ENCODE peak calls at places on chromosome 11, in five cellular contexts. M is adrenal gland, I is Peyer's patch, P is nephron progenitor cell, T is heart left ventricle. J is an unnamed sample.

GRCh38 chr11:10329935-10330334 is 25.1 kb downstream of the ADM start:
- DNase-seq in T (no peak), M (no peak), P (no peak), I (no peak), J (no peak)

GRCh38 chr11:110337570-110338193 is 41.3 kb upstream of the RDX start:
- DNase-seq in I (no peak), T (no peak), P (no peak), M (peak), J (no peak)

GRCh38 chr11:117026593-117027330 is 71.5 kb downstream of the SIK3 start:
- DNase-seq in I (no peak), M (no peak), P (no peak), T (no peak), J (no peak)

GRCh38 chr11:17013548-17014320 is 480 bp downstream of the PLEKHA7 start:
- DNase-seq in M (no peak), I (no peak), T (no peak), P (peak), J (peak)

GRCh38 chr11:1636291-1636950 is 6.8 kb downstream of the KRTAP5-5 start:
- DNase-seq in M (no peak), P (no peak), I (no peak), T (no peak), J (no peak)

GRCh38 chr11:75174781-75175370 is 24.0 kb downstream of the SLCO2B1 start:
- DNase-seq in T (no peak), M (peak), I (peak), P (peak), J (no peak)

GRCh38 chr11:75325713-75326438 is 25.6 kb downstream of the ARRB1 start:
- DNase-seq in I (no peak), M (peak), T (no peak), P (no peak), J (no peak)

GRCh38 chr11:104588975-104589374 is 309.3 kb downstream of the CASP12 start:
- DNase-seq in I (no peak), P (no peak), T (no peak), M (no peak), J (no peak)

GRCh38 chr11:64409707-64410395 is 50.9 kb downstream of the RPS6KA4 start:
- DNase-seq in P (peak), T (no peak), I (no peak), M (no peak), J (peak)

GRCh38 chr11:606245-606644 is 9.5 kb downstream of the IRF7 start:
- DNase-seq in I (no peak), T (peak), P (no peak), M (peak), J (no peak)

GRCh38 chr11:35346472-35347136 is 72.8 kb downstream of the SLC1A2 start:
- DNase-seq in P (no peak), I (no peak), M (no peak), T (no peak), J (no peak)

GRCh38 chr11:117583063-117583801 is 213.8 kb downstream of the DSCAML1 start:
- DNase-seq in I (no peak), T (no peak), M (no peak), P (peak), J (no peak)

GRCh38 chr11:19727246-19727645 is 14.6 kb downstream of the NAV2 start:
- DNase-seq in T (no peak), I (no peak), M (no peak), P (no peak), J (no peak)

GRCh38 chr11:3111919-3112690 is 53.0 kb downstream of the OSBPL5 start:
- DNase-seq in I (no peak), P (no peak), M (no peak), T (no peak), J (no peak)

GRCh38 chr11:111427471-111427912 is 48.4 kb upstream of the POU2AF1 start:
- DNase-seq in T (no peak), P (no peak), I (no peak), M (no peak), J (no peak)

GRCh38 chr11:21771097-21771496 is 421.8 kb upstream of the ANO5 start:
- DNase-seq in T (no peak), M (no peak), I (no peak), P (no peak), J (no peak)

GRCh38 chr11:65422633-65423515 is at the start of gene NEAT1:
- DNase-seq in I (peak), T (peak), P (peak), M (peak), J (peak)

GRCh38 chr11:79021601-79022000 is 419.2 kb downstream of the TENM4 start:
- DNase-seq in T (no peak), I (no peak), P (no peak), M (no peak), J (no peak)

GRCh38 chr11:110774138-110775014 is 62.1 kb upstream of the ARHGAP20 start:
- DNase-seq in M (no peak), T (no peak), P (no peak), I (no peak), J (no peak)

GRCh38 chr11:101348786-101349185 is 219.2 kb upstream of the PGR start:
- DNase-seq in M (no peak), T (no peak), P (no peak), I (no peak), J (no peak)

GRCh38 chr11:71562120-71562519 is 3.2 kb upstream of the KRTAP5-10 start:
- DNase-seq in M (no peak), T (no peak), I (no peak), P (no peak), J (no peak)

GRCh38 chr11:120739780-120740179 is 228.2 kb downstream of the GRIK4 start:
- DNase-seq in M (peak), I (no peak), T (no peak), P (no peak), J (no peak)

GRCh38 chr11:1129143-1129665 is 28.5 kb upstream of the MUC5AC start:
- DNase-seq in M (no peak), P (no peak), I (no peak), T (no peak), J (no peak)

GRCh38 chr11:7577883-7578242 is 64.1 kb downstream of the PPFIBP2 start:
- DNase-seq in I (no peak), P (no peak), M (no peak), T (no peak), J (no peak)

GRCh38 chr11:73331138-73331916 is 23.3 kb downstream of the ARHGEF17 start:
- DNase-seq in T (no peak), I (no peak), P (peak), M (no peak), J (no peak)

GRCh38 chr11:27013741-27014415 is 20.0 kb downstream of the FIBIN start:
- DNase-seq in I (no peak), T (no peak), M (no peak), P (no peak), J (no peak)

GRCh38 chr11:13550761-13551160 is 55.0 kb upstream of the PTH start:
- DNase-seq in T (no peak), I (no peak), M (no peak), P (no peak), J (no peak)

GRCh38 chr11:87779276-87780067 is 395.8 kb downstream of the RAB38 start:
- DNase-seq in T (no peak), I (no peak), P (no peak), M (no peak), J (no peak)

GRCh38 chr11:65291613-65292012 is 23.1 kb upstream of the CDC42EP2 start:
- DNase-seq in I (no peak), T (no peak), M (no peak), P (no peak), J (no peak)

GRCh38 chr11:124861670-124862069 is 3.6 kb upstream of the ROBO3 start:
- DNase-seq in P (no peak), I (no peak), M (no peak), T (no peak), J (no peak)

GRCh38 chr11:74719011-74719410 is 12.2 kb downstream of the CHRDL2 start:
- DNase-seq in P (no peak), I (no peak), M (no peak), T (no peak), J (no peak)

GRCh38 chr11:111303476-111303875 is 5.1 kb downstream of the POU2AF3 start:
- DNase-seq in T (no peak), I (no peak), M (no peak), P (no peak), J (peak)

GRCh38 chr11:118673361-118674093 is 5.9 kb downstream of the TREH start:
- DNase-seq in P (no peak), M (no peak), T (no peak), I (no peak), J (no peak)

GRCh38 chr11:118670063-118670462 is 9.4 kb downstream of the TREH start:
- DNase-seq in M (no peak), T (no peak), I (no peak), P (no peak), J (no peak)

GRCh38 chr11:118671254-118671653 is 8.2 kb downstream of the TREH start:
- DNase-seq in I (no peak), T (no peak), P (no peak), M (no peak), J (no peak)

GRCh38 chr11:118674094-118674460 is 5.4 kb downstream of the TREH start:
- DNase-seq in I (no peak), P (no peak), M (no peak), T (no peak), J (no peak)

DNA sequence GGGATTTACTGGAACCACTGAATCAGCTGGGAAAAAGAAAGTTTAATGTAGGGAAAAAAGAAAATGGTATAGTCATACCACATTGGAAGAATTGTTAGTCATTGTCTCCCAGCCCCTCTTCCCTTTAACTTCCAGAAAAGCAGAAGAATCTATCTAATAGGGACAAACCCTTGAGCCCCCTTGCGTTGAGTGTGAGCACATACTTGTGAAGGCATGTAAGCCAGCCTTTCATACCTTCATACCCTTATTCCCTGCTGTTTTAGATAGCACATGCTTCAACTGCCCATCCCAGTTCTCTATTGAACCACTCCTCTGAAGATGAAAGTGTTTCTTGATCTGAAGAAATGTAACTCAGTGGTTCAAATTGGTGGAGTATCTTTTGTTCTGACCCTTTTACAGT is 6.6 kb downstream of the TREH start:
- DNase-seq in T (no peak), I (no peak), P (no peak), M (no peak), J (no peak)
- TF ChIP-seq CTCF in T (no peak), I (no peak), P (no peak), M (no peak), J (no peak)

GRCh38 chr11:31237819-31238771 is 131.4 kb downstream of the DCDC1 start:
- DNase-seq in M (no peak), I (no peak), P (peak), T (no peak), J (no peak)

GRCh38 chr11:31236052-31236652 is 133.4 kb downstream of the DCDC1 start:
- DNase-seq in T (no peak), P (no peak), M (no peak), I (no peak), J (no peak)

GRCh38 chr11:31240340-31240904 is 129.1 kb downstream of the DCDC1 start:
- DNase-seq in T (no peak), M (no peak), I (no peak), P (peak), J (no peak)
- TF ChIP-seq CTCF in T (peak), M (peak), I (no peak), P (peak), J (peak)

DNA sequence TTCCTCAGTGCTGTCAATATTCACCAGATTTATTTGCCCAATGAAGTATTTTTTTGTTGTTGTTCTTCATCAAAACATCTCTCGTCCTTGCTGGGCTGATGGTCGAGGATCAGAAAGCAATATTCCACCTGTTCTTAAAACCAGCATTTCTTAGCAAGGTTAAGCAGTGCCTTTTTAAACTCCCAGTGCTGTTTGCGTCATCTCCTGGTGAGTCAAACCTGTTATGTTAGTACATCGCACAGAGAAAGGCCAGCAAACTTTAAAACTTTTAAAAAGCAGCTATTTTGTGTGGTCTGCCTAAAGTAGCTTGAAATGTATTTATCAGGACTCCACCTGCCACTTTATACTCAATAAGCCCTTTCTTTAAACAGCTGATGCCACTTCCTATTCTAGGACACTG is 802.0 kb downstream of the KCNA4 start:
- DNase-seq in P (no peak), M (no peak), T (no peak), I (no peak), J (no peak)
- TF ChIP-seq CTCF in P (no peak), M (no peak), T (no peak), I (no peak), J (no peak)

GRCh38 chr11:62676698-62677097 is 2.2 kb downstream of the UBXN1 start:
- DNase-seq in T (no peak), I (no peak), P (no peak), M (no peak), J (no peak)
- TF ChIP-seq CTCF in T (no peak), I (no peak), P (no peak), M (no peak), J (no peak)

GRCh38 chr11:96798445-96798844 is 408.6 kb downstream of the JRKL start:
- DNase-seq in T (no peak), M (no peak), I (no peak), P (no peak), J (no peak)

DNA sequence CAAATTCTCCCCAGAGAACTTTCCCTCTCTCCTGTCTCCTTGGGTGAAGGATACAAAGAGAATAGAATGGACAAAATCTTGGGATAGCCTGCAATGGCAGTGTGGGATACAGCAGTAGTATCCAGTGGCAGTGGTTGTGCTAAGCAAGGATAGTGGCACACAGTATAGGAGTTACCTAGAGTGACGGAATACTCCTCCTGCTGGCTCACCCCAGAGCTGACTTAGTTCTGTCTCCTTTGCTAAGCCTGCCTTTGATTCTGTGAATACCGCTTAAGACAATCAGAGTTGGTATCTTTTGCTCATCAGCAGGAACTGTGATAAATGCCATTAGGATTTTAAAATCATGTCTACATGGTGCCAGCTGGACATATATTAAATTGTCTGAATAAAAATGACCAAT is 404.3 kb downstream of the JRKL start:
- DNase-seq in P (no peak), T (no peak), M (no peak), I (no peak), J (no peak)
- TF ChIP-seq CTCF in P (no peak), T (no peak), M (no peak), I (no peak), J (no peak)

DNA sequence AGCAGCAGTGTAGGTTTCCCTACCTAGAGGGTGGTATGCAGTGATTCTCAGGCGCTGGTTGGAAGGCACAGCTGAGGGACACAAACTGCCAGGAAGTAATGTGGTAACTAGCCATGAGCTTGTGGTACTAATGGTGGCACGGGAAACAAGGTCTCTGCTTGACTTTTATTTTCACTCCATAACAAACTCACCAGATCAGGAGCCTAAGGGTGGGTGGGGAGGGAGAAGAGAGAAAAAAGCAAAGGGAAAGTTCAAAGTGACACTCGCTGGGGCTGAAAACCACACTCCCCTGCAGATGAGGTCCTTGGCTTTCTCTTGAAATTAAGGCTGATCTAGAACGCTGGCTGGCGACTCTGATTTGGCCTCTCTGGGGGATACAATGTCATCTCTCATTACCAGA is 22.0 kb downstream of the TRAF6 start:
- DNase-seq in M (no peak), T (no peak), P (no peak), I (no peak), J (no peak)
- TF ChIP-seq CTCF in M (no peak), T (no peak), P (no peak), I (no peak), J (no peak)